ENCODE peak calls at places on chromosomes 1 and 21, in six cellular contexts. P is SK-N-SH, D is GM12878, I is K562, A is HepG2, M is HCT116. S is an unnamed sample.

GRCh38 chr1:39490596-39491145 is 765 bp upstream of the BMP8A start:
- DNase-seq in P (no peak), D (no peak), I (peak), A (no peak), M (no peak), S (no peak)

GRCh38 chr1:247639381-247639981 is 34.1 kb downstream of the OR2G3 start:
- DNase-seq in P (peak), D (no peak), I (peak), A (no peak), M (no peak), S (no peak)

GRCh38 chr21:37700641-37701202 is 215.5 kb downstream of the KCNJ6 start:
- DNase-seq in P (peak), D (peak), I (peak), A (peak), M (peak), S (peak)

GRCh38 chr1:234602334-234603220 is 7.4 kb downstream of the IRF2BP2 start:
- DNase-seq in P (no peak), D (no peak), I (peak), A (peak), M (peak), S (no peak)

GRCh38 chr1:201291917-201292316 is 8.6 kb downstream of the PKP1 start:
- DNase-seq in P (no peak), D (no peak), I (no peak), A (no peak), M (no peak), S (no peak)

GRCh38 chr1:232166942-232167341 is 463.0 kb downstream of the SIPA1L2 start:
- DNase-seq in P (no peak), D (no peak), I (no peak), A (no peak), M (no peak), S (no peak)

GRCh38 chr21:34890258-34890723 is 158.8 kb downstream of the RUNX1 start:
- DNase-seq in P (no peak), D (no peak), I (no peak), A (peak), M (no peak), S (no peak)

GRCh38 chr1:244341455-244342450 is 110.0 kb downstream of the ADSS2 start:
- DNase-seq in P (no peak), D (no peak), I (peak), A (peak), M (no peak), S (no peak)

GRCh38 chr1:11229178-11229577 is 33.2 kb downstream of the MTOR start:
- DNase-seq in P (no peak), D (no peak), I (no peak), A (no peak), M (no peak), S (no peak)

GRCh38 chr1:210944255-210944654 is 189.7 kb downstream of the KCNH1 start:
- DNase-seq in P (peak), D (no peak), I (no peak), A (no peak), M (no peak), S (no peak)

GRCh38 chr1:101198842-101199636 is 37.8 kb upstream of the S1PR1 start:
- DNase-seq in P (no peak), D (peak), I (no peak), A (no peak), M (no peak), S (no peak)

GRCh38 chr1:17201201-17202021 is 3.5 kb upstream of the PADI1 start:
- DNase-seq in P (no peak), D (no peak), I (no peak), A (no peak), M (no peak), S (no peak)

GRCh38 chr1:88191917-88192316 is 492.2 kb upstream of the PKN2 start:
- DNase-seq in P (no peak), D (peak), I (no peak), A (no peak), M (no peak), S (no peak)

GRCh38 chr1:10774615-10775310 is 21.7 kb downstream of the CASZ1 start:
- DNase-seq in P (no peak), D (no peak), I (no peak), A (no peak), M (no peak), S (no peak)

GRCh38 chr1:85862456-85862855 is 154.2 kb upstream of the ZNHIT6 start:
- DNase-seq in P (no peak), D (no peak), I (no peak), A (no peak), M (no peak), S (no peak)

GRCh38 chr1:8661185-8662110 is 156.0 kb downstream of the RERE start:
- DNase-seq in P (no peak), D (peak), I (no peak), A (no peak), M (no peak), S (peak)

GRCh38 chr1:201088395-201088794 is 23.8 kb downstream of the CACNA1S start:
- DNase-seq in P (no peak), D (no peak), I (no peak), A (no peak), M (no peak), S (no peak)

GRCh38 chr1:26887125-26887524 is 3.0 kb downstream of the GPN2 start:
- DNase-seq in P (peak), D (no peak), I (no peak), A (no peak), M (no peak), S (no peak)

DNA sequence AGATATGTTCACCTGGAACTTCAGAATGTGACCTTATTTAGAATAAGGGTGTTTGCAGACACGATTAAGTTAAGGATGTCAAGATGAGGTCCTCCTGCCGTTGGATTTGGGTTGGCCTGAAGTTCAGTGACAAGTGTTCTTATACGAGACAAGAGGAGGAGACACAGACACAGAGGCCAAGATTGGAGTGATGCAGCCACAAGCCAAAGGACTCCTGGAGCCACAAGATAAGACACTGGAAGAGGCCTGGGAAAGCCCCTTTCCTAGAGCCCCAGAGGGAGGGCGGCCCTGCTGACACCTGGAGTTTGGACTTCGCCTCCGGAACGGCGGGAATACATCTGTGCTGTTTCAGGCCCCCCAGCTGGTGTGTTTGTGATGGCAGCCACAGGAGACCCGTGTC is 34.4 kb downstream of the UMODL1 start:
- DNase-seq in P (no peak), D (no peak), I (no peak), A (no peak), M (no peak), S (no peak)
- TF ChIP-seq SIN3A in P (no peak), D (no peak), I (no peak), A (no peak), M (no peak), S (no peak)

GRCh38 chr1:202592141-202592540 is 118.1 kb downstream of the SYT2 start:
- DNase-seq in P (no peak), D (no peak), I (no peak), A (no peak), M (no peak), S (no peak)
- H3K27ac ChIP-seq in P (no peak), D (no peak), I (no peak), A (no peak), M (no peak), S (no peak)

GRCh38 chr1:162950187-162950586 is 89.2 kb upstream of the CCDC190 start:
- DNase-seq in P (no peak), D (no peak), I (no peak), A (no peak), M (no peak), S (no peak)
- TF ChIP-seq SIN3A in P (no peak), D (no peak), I (no peak), A (no peak), M (no peak), S (no peak)

GRCh38 chr1:14027099-14027498 is 327.1 kb downstream of the PRDM2 start:
- DNase-seq in P (no peak), D (no peak), I (peak), A (no peak), M (no peak), S (no peak)
- H3K27ac ChIP-seq in P (no peak), D (no peak), I (no peak), A (no peak), M (no peak), S (no peak)

GRCh38 chr1:1264868-1265272 is 8.8 kb downstream of the UBE2J2 start:
- DNase-seq in P (peak), D (no peak), I (peak), A (no peak), M (no peak), S (peak)
- TF ChIP-seq SIN3A in P (no peak), D (no peak), I (no peak), A (no peak), M (no peak), S (no peak)

GRCh38 chr1:87131809-87132663 is 196.6 kb upstream of the LMO4 start:
- DNase-seq in P (peak), D (no peak), I (peak), A (peak), M (peak), S (peak)

GRCh38 chr1:87134625-87135024 is 194.1 kb upstream of the LMO4 start:
- DNase-seq in P (no peak), D (no peak), I (no peak), A (no peak), M (no peak), S (no peak)

GRCh38 chr1:87130437-87130836 is 198.2 kb upstream of the LMO4 start:
- DNase-seq in P (no peak), D (no peak), I (no peak), A (no peak), M (no peak), S (no peak)

GRCh38 chr1:87134061-87134460 is 194.6 kb upstream of the LMO4 start:
- DNase-seq in P (no peak), D (no peak), I (no peak), A (no peak), M (no peak), S (no peak)

GRCh38 chr1:87132664-87133000 is 196.0 kb upstream of the LMO4 start:
- DNase-seq in P (no peak), D (no peak), I (no peak), A (no peak), M (no peak), S (no peak)
- H3K27ac ChIP-seq in P (no peak), D (no peak), I (no peak), A (no peak), M (no peak), S (no peak)

GRCh38 chr1:212286437-212287131 is 1.4 kb downstream of the PPP2R5A start:
- DNase-seq in P (no peak), D (no peak), I (no peak), A (no peak), M (no peak), S (no peak)

GRCh38 chr1:212284744-212285684 is at the start of gene PPP2R5A:
- DNase-seq in P (peak), D (peak), I (peak), A (peak), M (peak), S (peak)

GRCh38 chr1:212285685-212286436 is 651 bp downstream of the PPP2R5A start:
- DNase-seq in P (peak), D (no peak), I (peak), A (no peak), M (peak), S (no peak)

GRCh38 chr1:212283741-212284140 is 1.5 kb upstream of the PPP2R5A start:
- DNase-seq in P (no peak), D (no peak), I (no peak), A (no peak), M (no peak), S (no peak)

GRCh38 chr1:212284332-212284743 is 872 bp upstream of the PPP2R5A start:
- DNase-seq in P (no peak), D (no peak), I (no peak), A (no peak), M (no peak), S (no peak)
- TF ChIP-seq SIN3A in P (no peak), D (no peak), I (no peak), A (no peak), M (no peak), S (no peak)

GRCh38 chr1:56811331-56811730 is 7.9 kb downstream of the FYB2 start:
- DNase-seq in P (no peak), D (no peak), I (no peak), A (no peak), M (no peak), S (no peak)
- H3K27ac ChIP-seq in P (no peak), D (no peak), I (no peak), A (no peak), M (no peak), S (no peak)

S was measured in Panc1.